ENCODE peak calls at places on chromosomes 16 and 17, in four cellular contexts. F is heart left ventricle; J is T-cell; Q is effector memory CD8-positive, alpha-beta T cell. Y is an unnamed sample.

GRCh38 chr16:1914084-1914608 is 4.1 kb downstream of the HS3ST6 start:
- ATAC-seq in F (no peak), J (no peak), Q (no peak), Y (peak; percentile 9)

GRCh38 chr17:39222866-39223834 is 2.6 kb downstream of the STAC2 start:
- ATAC-seq in F (no peak), J (no peak), Q (no peak), Y (peak; percentile 32)

GRCh38 chr16:68235882-68236803 is at the start of gene ESRP2:
- ATAC-seq in F (peak; percentile 0), J (peak; percentile 12), Q (peak; percentile 44), Y (peak; percentile 38)

GRCh38 chr17:74981318-74981978 is 6.0 kb upstream of the CDR2L start:
- ATAC-seq in F (no peak), J (peak; percentile 12), Q (peak; percentile 41), Y (no peak)

GRCh38 chr17:64491034-64491860 is 5.6 kb downstream of the POLG2 start:
- ATAC-seq in F (no peak), J (peak; percentile 63), Q (peak; percentile 76), Y (peak; percentile 54)

GRCh38 chr17:47989700-47990099 is 18.8 kb downstream of the CDK5RAP3 start:
- ATAC-seq in F (no peak), J (no peak), Q (no peak), Y (no peak)

GRCh38 chr17:32483451-32484019 is 3.3 kb upstream of the CDK5R1 start:
- ATAC-seq in F (peak; percentile 90), J (peak; percentile 19), Q (peak; percentile 16), Y (peak; percentile 52)

GRCh38 chr17:17170346-17170976 is 35.7 kb downstream of the PLD6 start:
- ATAC-seq in F (no peak), J (peak; percentile 31), Q (no peak), Y (no peak)

GRCh38 chr16:75820672-75821071 is 94.4 kb upstream of the CPHXL start:
- ATAC-seq in F (no peak), J (no peak), Q (no peak), Y (peak; percentile 8)

GRCh38 chr17:5097101-5097834 is 14.4 kb downstream of the ZNF232 start:
- ATAC-seq in F (peak; percentile 90), J (peak; percentile 90), Q (peak; percentile 70), Y (peak; percentile 84)